ENCODE peak calls at places on chromosomes 13 and 19, in eight cellular contexts. L is naive thymus-derived CD4-positive, alpha-beta T cell; Z is transverse colon; D is tibial nerve; B is fibroblast of lung; X is cardiac muscle cell; V is IMR-90; T is lung. E is an unnamed sample. For H3K4me1 and H3K36me3, the result is how much of the 10 kb centered on the place peaks cover.

GRCh38 chr13:50244913-50245574 is 229.8 kb downstream of the KCNRG start:
- DNase-seq in L (no peak), Z (no peak), D (no peak), B (peak), X (peak), V (peak), T (peak), E (peak)

GRCh38 chr19:57935731-57936130 is 529 bp upstream of the ZNF418 start:
- DNase-seq in L (no peak), Z (no peak), D (no peak), B (no peak), X (no peak), V (no peak), T (no peak), E (no peak)

GRCh38 chr13:38879278-38879677 is 111.4 kb downstream of the STOML3 start:
- DNase-seq in L (no peak), Z (no peak), D (no peak), B (peak), X (no peak), V (no peak), T (no peak), E (peak)

GRCh38 chr19:40799558-40800338 is 757 bp downstream of the EGLN2 start:
- DNase-seq in L (no peak), Z (no peak), D (no peak), B (no peak), X (peak), V (no peak), T (peak), E (no peak)

GRCh38 chr19:50315773-50316448 is 13.3 kb downstream of the KCNC3 start:
- DNase-seq in L (no peak), Z (no peak), D (no peak), B (no peak), X (no peak), V (no peak), T (no peak), E (no peak)

GRCh38 chr19:46393456-46394397 is 19.6 kb downstream of the CCDC8 start:
- DNase-seq in L (no peak), Z (no peak), D (no peak), B (no peak), X (no peak), V (no peak), T (no peak), E (no peak)

GRCh38 chr19:2166741-2167738 is 3.3 kb downstream of the DOT1L start:
- DNase-seq in L (no peak), Z (peak), D (peak), B (peak), X (peak), V (peak), T (peak), E (peak)

GRCh38 chr13:100454876-100455275 is 133.7 kb downstream of the GGACT start:
- DNase-seq in L (no peak), Z (no peak), D (no peak), B (peak), X (peak), V (peak), T (no peak), E (no peak)

GRCh38 chr19:6039541-6040225 is 61.7 kb upstream of the RANBP3 start:
- DNase-seq in L (no peak), Z (no peak), D (no peak), B (peak), X (no peak), V (no peak), T (peak), E (no peak)

GRCh38 chr19:36417752-36418286 is 625 bp downstream of the ZFP82 start:
- DNase-seq in L (no peak), Z (no peak), D (no peak), B (no peak), X (no peak), V (no peak), T (no peak), E (peak)

GRCh38 chr13:34435338-34435737 is 506.7 kb upstream of the NBEA start:
- DNase-seq in L (no peak), Z (no peak), D (no peak), B (peak), X (peak), V (no peak), T (no peak), E (no peak)

GRCh38 chr13:97848886-97849285 is 104.6 kb upstream of the IPO5 start:
- DNase-seq in L (no peak), Z (no peak), D (no peak), B (no peak), X (no peak), V (no peak), T (no peak), E (no peak)

GRCh38 chr13:47474845-47475244 is 526.2 kb downstream of the SUCLA2 start:
- DNase-seq in L (no peak), Z (no peak), D (no peak), B (no peak), X (no peak), V (no peak), T (no peak), E (no peak)

GRCh38 chr13:71721117-71721516 is 145.9 kb downstream of the DACH1 start:
- DNase-seq in L (no peak), Z (no peak), D (no peak), B (no peak), X (no peak), V (no peak), T (no peak), E (no peak)

GRCh38 chr13:20495087-20496023 is 30.3 kb downstream of the CRYL1 start:
- DNase-seq in L (no peak), Z (peak), D (peak), B (peak), X (peak), V (peak), T (peak), E (peak)
- H3K27ac ChIP-seq in L (no peak), Z (no peak), D (peak), B (peak), X (no peak), V (no peak), T (no peak), E (no peak)

DNA sequence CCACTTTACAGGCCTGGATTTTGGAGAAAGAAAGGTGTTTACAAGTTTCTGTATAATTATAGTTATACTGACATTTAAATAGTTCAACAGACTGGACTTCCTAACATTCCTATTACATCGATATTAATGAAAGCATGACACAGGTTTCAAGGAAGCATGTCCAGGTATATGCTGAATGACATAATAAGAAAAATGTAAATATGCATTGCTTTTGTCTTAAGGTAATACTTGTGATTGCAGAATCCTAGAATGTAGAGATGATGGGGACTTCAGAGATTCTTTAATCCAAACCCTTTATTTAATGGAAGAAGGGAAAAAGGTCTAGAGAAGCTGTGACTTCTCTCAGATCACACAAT is 5.0 kb downstream of the STARD13 start:
- DNase-seq in L (no peak), Z (no peak), D (no peak), B (no peak), X (no peak), V (no peak), T (no peak), E (no peak)
- H3K4me1 ChIP-seq in L (under half), Z (under half), D (under half), B (under half), X (under half), V (under half), T (under half), E (under half)

GRCh38 chr19:11094520-11094894 is 5.2 kb downstream of the LDLR start:
- DNase-seq in L (no peak), Z (no peak), D (no peak), B (no peak), X (no peak), V (no peak), T (no peak), E (no peak)
- H3K36me3 ChIP-seq in L (under half), Z (under half), D (under half), B (under half), X (under half), V (under half), T (under half), E (under half)

GRCh38 chr13:33219926-33220325 is 65.6 kb downstream of the STARD13 start:
- DNase-seq in L (no peak), Z (no peak), D (no peak), B (no peak), X (no peak), V (no peak), T (no peak), E (no peak)

GRCh38 chr13:33218020-33218419 is 67.5 kb downstream of the STARD13 start:
- DNase-seq in L (no peak), Z (no peak), D (no peak), B (peak), X (peak), V (peak), T (no peak), E (peak)

GRCh38 chr13:33217256-33217655 is 68.3 kb downstream of the STARD13 start:
- DNase-seq in L (no peak), Z (no peak), D (no peak), B (peak), X (no peak), V (no peak), T (no peak), E (no peak)

GRCh38 chr13:33213797-33214196 is 71.8 kb downstream of the STARD13 start:
- DNase-seq in L (no peak), Z (no peak), D (no peak), B (peak), X (peak), V (peak), T (no peak), E (peak)

DNA sequence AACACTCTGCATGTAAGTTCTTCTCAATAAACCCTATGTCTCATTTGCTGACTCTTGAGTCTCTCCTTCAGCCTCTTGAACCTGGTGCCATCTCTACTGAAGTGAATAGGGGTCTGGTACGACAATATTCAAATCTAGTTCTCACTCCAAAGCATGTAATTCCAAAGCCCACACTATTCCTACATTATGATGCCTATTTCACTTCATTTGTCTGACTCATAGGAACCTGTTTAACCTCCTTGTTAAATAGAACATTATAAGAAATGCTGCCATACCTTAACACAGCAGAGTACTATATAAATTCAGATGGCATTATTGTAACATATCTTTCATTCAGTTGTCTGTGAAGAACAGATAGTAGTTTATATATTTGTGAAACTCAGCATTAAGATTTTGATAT is 67.1 kb downstream of the STARD13 start:
- DNase-seq in L (no peak), Z (no peak), D (no peak), B (no peak), X (no peak), V (no peak), T (no peak), E (no peak)
- H3K27ac ChIP-seq in L (no peak), Z (peak), D (peak), B (peak), X (no peak), V (peak), T (no peak), E (peak)

GRCh38 chr13:27450921-27451461 is 627 bp upstream of the MTIF3 start:
- DNase-seq in L (no peak), Z (peak), D (no peak), B (peak), X (peak), V (peak), T (peak), E (peak)

GRCh38 chr13:27448308-27448707 is 2.1 kb downstream of the MTIF3 start:
- DNase-seq in L (no peak), Z (no peak), D (no peak), B (no peak), X (no peak), V (no peak), T (no peak), E (no peak)

GRCh38 chr13:27446986-27447583 is 3.3 kb downstream of the MTIF3 start:
- DNase-seq in L (no peak), Z (peak), D (no peak), B (no peak), X (no peak), V (no peak), T (no peak), E (no peak)

GRCh38 chr13:27449936-27450828 is at the start of gene MTIF3:
- DNase-seq in L (peak), Z (peak), D (peak), B (peak), X (peak), V (peak), T (peak), E (peak)

DNA sequence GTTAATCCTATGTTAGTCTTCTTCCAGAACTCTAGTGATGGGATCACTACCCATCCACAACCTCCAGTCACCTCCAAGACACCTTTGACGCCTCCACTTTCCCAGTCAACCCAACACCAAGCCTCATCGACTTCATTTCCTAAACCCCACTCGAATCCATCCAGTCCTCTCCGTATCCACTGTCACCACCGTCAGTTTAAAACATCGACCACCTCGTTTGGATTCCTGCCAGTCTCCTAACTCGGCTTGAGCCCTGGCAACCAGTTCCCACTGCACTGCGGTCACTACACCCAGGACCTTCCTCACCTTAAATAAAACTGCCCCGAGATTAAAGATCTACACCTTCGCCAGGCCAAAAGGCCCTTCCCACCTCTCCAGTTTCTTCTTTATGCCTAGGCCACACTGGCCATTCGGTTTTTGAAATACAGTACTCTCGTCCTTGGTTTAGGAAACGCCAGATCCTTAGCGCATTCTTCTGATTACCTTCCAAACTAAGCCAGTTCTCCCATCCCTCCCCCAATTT is 1.2 kb downstream of the MTIF3 start:
- DNase-seq in L (no peak), Z (no peak), D (no peak), B (no peak), X (no peak), V (no peak), T (no peak), E (peak)
- H3K4me1 ChIP-seq in L (under half), Z (under half), D (under half), B (under half), X (under half), V (under half), T (under half), E (under half)

DNA sequence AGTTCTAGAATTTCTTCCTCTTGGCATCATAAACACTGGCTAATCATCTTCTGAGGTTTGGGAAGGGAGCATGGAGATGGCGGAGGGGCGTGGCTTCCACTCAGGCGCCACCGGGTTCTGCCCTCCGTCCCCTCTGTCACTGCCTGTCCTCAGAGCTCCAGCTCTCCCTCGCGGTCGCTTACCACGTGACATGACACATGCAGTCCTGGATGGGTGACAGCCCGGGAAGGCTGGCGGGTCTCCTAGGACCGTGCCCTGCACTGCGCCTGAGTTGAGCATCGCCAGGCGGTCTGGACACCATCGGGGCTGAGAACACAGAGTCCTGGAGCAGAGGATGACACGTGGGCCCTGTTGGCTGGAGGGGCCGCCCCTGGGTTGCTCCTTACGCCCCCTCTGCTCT is 123.3 kb downstream of the RAB20 start:
- DNase-seq in L (no peak), Z (no peak), D (no peak), B (no peak), X (no peak), V (no peak), T (no peak), E (no peak)
- H3K36me3 ChIP-seq in L (under half), Z (under half), D (half or more), B (under half), X (under half), V (half or more), T (under half), E (under half)

DNA sequence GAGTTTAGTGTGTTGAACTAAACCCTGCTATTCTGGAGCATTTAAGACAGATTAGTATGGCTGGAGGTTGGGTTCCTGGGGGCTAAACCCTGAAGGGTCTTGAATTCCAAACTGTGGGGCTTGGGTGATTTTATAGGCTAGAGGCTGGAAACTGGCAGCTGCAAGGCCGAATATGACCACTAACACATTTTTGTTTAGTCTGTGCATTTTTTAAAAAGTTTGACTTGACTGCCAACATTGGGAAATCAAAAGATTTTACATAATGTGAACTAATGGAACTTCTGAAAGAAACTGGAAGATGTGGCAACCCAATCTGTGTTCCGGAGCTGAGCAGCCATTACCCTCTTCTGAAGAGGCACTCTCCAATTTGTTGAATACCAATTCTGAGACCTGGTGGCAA is 5.1 kb downstream of the ZNF784 start:
- DNase-seq in L (no peak), Z (no peak), D (no peak), B (no peak), X (peak), V (peak), T (no peak), E (no peak)
- H3K27ac ChIP-seq in L (no peak), Z (no peak), D (no peak), B (no peak), X (no peak), V (peak), T (no peak), E (no peak)

E was measured in small intestine.